ENCODE peak calls at places on chromosomes 5 and 9, in seven cellular contexts. O, P, V, T, H, W and B are unnamed samples.

GRCh38 chr9:135224286-135224871 is 136.9 kb downstream of the OLFM1 start:
- DNase-seq in O (no peak), P (no peak), V (peak; percentile 8), T (no peak), H (no peak), W (no peak), B (no peak)

GRCh38 chr9:32783168-32783891 is at the start of gene TMEM215:
- DNase-seq in O (no peak), P (no peak), V (peak; percentile 58), T (no peak), H (no peak), W (no peak), B (no peak)

GRCh38 chr9:131095666-131096489 is 453 bp upstream of the AIF1L start:
- DNase-seq in O (no peak), P (no peak), V (peak; percentile 67), T (peak; percentile 25), H (no peak), W (no peak), B (peak; percentile 64)

GRCh38 chr5:126400621-126401251 is 22.5 kb upstream of the GRAMD2B start:
- DNase-seq in O (no peak), P (no peak), V (no peak), T (no peak), H (no peak), W (no peak), B (no peak)

GRCh38 chr9:35960029-35960655 is 2.2 kb upstream of the OR2S2 start:
- DNase-seq in O (peak; percentile 71), P (peak; percentile 78), V (no peak), T (peak; percentile 88), H (no peak), W (no peak), B (no peak)

GRCh38 chr5:123125953-123126352 is 36.9 kb downstream of the PRDM6 start:
- DNase-seq in O (peak; percentile 45), P (no peak), V (no peak), T (peak; percentile 81), H (no peak), W (no peak), B (no peak)

GRCh38 chr5:178465228-178465860 is 124.8 kb downstream of the COL23A1 start:
- DNase-seq in O (no peak), P (no peak), V (no peak), T (no peak), H (no peak), W (no peak), B (no peak)

GRCh38 chr9:27673626-27674025 is 100.3 kb upstream of the C9orf72 start:
- DNase-seq in O (no peak), P (no peak), V (no peak), T (no peak), H (no peak), W (no peak), B (no peak)

GRCh38 chr5:138943615-138944173 is 68.6 kb upstream of the LRRTM2 start:
- DNase-seq in O (no peak), P (no peak), V (no peak), T (no peak), H (no peak), W (no peak), B (no peak)

GRCh38 chr5:9523090-9523813 is 22.6 kb downstream of the SEMA5A start:
- DNase-seq in O (peak; percentile 33), P (no peak), V (no peak), T (peak; percentile 47), H (no peak), W (no peak), B (no peak)

GRCh38 chr5:35876922-35877321 is 20.2 kb downstream of the IL7R start:
- DNase-seq in O (peak; percentile 9), P (no peak), V (no peak), T (peak; percentile 69), H (no peak), W (no peak), B (no peak)

GRCh38 chr9:92208693-92209524 is 84.6 kb downstream of the IARS1 start:
- DNase-seq in O (no peak), P (no peak), V (no peak), T (no peak), H (no peak), W (no peak), B (no peak)

GRCh38 chr9:96599298-96599697 is 20.3 kb downstream of the CDC14B start:
- DNase-seq in O (no peak), P (no peak), V (no peak), T (peak; percentile 56), H (no peak), W (no peak), B (no peak)

GRCh38 chr5:147490989-147491388 is 18.9 kb downstream of the DPYSL3 start:
- DNase-seq in O (no peak), P (no peak), V (no peak), T (no peak), H (no peak), W (no peak), B (no peak)

GRCh38 chr5:179865471-179866240 is 7.0 kb upstream of the MRNIP start:
- DNase-seq in O (no peak), P (no peak), V (no peak), T (no peak), H (no peak), W (no peak), B (peak; percentile 23)

GRCh38 chr9:94837404-94837803 is 110.9 kb downstream of the AOPEP start:
- DNase-seq in O (no peak), P (no peak), V (no peak), T (no peak), H (no peak), W (no peak), B (no peak)

GRCh38 chr9:98323051-98323830 is 67.8 kb upstream of the TBC1D2 start:
- DNase-seq in O (no peak), P (no peak), V (no peak), T (no peak), H (no peak), W (no peak), B (no peak)

GRCh38 chr9:71746023-71746752 is 22.1 kb downstream of the CEMIP2 start:
- DNase-seq in O (no peak), P (no peak), V (no peak), T (no peak), H (no peak), W (no peak), B (no peak)
- H3K27ac ChIP-seq in O (no peak overlapping the region), P (no peak overlapping the region), V (no peak overlapping the region), T (no peak overlapping the region), H (no peak overlapping the region), W (no peak overlapping the region), B (no peak overlapping the region)

GRCh38 chr9:88710449-88710848 is 175.5 kb downstream of the NXNL2 start:
- DNase-seq in O (no peak), P (no peak), V (no peak), T (peak; percentile 44), H (no peak), W (no peak), B (no peak)
- H3K27ac ChIP-seq in O (no peak overlapping the region), P (no peak overlapping the region), V (no peak overlapping the region), T (no peak overlapping the region), H (no peak overlapping the region), W (no peak overlapping the region), B (no peak overlapping the region)

GRCh38 chr5:91296691-91297143 is 86.4 kb downstream of the ARRDC3 start:
- DNase-seq in O (no peak), P (no peak), V (peak; percentile 96), T (peak; percentile 93), H (no peak), W (no peak), B (no peak)
- H3K27ac ChIP-seq in O (no peak overlapping the region), P (no peak overlapping the region), V (peak overlapping the region; percentile 82), T (peak overlapping the region; percentile 100), H (no peak overlapping the region), W (no peak overlapping the region), B (no peak overlapping the region)

GRCh38 chr5:34574976-34575467 is 81.1 kb upstream of the RAI14 start:
- DNase-seq in O (no peak), P (no peak), V (no peak), T (no peak), H (no peak), W (no peak), B (no peak)
- H3K27ac ChIP-seq in O (no peak overlapping the region), P (no peak overlapping the region), V (no peak overlapping the region), T (no peak overlapping the region), H (no peak overlapping the region), W (no peak overlapping the region), B (no peak overlapping the region)

GRCh38 chr9:107193251-107193650 is 89.8 kb upstream of the RAD23B start:
- DNase-seq in O (no peak), P (no peak), V (no peak), T (no peak), H (no peak), W (no peak), B (no peak)

GRCh38 chr9:107190031-107190935 is 92.8 kb upstream of the RAD23B start:
- DNase-seq in O (peak; percentile 33), P (peak; percentile 21), V (no peak), T (peak; percentile 80), H (no peak), W (no peak), B (no peak)

GRCh38 chr9:107183176-107183575 is 99.9 kb upstream of the RAD23B start:
- DNase-seq in O (no peak), P (no peak), V (no peak), T (no peak), H (no peak), W (no peak), B (no peak)

GRCh38 chr9:107190936-107191290 is 92.2 kb upstream of the RAD23B start:
- DNase-seq in O (no peak), P (no peak), V (no peak), T (no peak), H (no peak), W (no peak), B (no peak)

GRCh38 chr9:107188376-107188775 is 94.7 kb upstream of the RAD23B start:
- DNase-seq in O (no peak), P (no peak), V (no peak), T (no peak), H (no peak), W (no peak), B (no peak)
- H3K27ac ChIP-seq in O (no peak overlapping the region), P (no peak overlapping the region), V (no peak overlapping the region), T (no peak overlapping the region), H (no peak overlapping the region), W (no peak overlapping the region), B (no peak overlapping the region)